ENCODE peak calls at places on chromosomes 1 and 21, in ten cellular contexts. N is omental fat pad, D is mucosa of descending colon, C is prostate gland, L is IMR-90, X is upper lobe of right lung, Z is foreskin keratinocyte, H is OCI-LY7, I is WTC11, B is body of pancreas. G is an unnamed sample.

GRCh38 chr1:116273042-116273783 is 99.8 kb upstream of the ATP1A1 start:
- DNase-seq in N (no peak), D (no peak), C (no peak), L (no peak), X (no peak), Z (no peak), H (no peak), I (no peak), B (no peak), G (no peak)

GRCh38 chr1:155226910-155227260 is 18.4 kb downstream of the MTX1 start:
- DNase-seq in N (no peak), D (peak; percentile 82), C (no peak), L (peak; percentile 38), X (peak; percentile 80), Z (peak; percentile 49), H (peak; percentile 62), I (peak; percentile 60), B (peak; percentile 47), G (peak; percentile 70)

GRCh38 chr1:54107131-54107530 is 45.7 kb downstream of the CDCP2 start:
- DNase-seq in N (no peak), D (no peak), C (no peak), L (peak; percentile 38), X (no peak), Z (no peak), H (peak; percentile 14), I (no peak), B (no peak), G (peak; percentile 25)

GRCh38 chr1:113041569-113042335 is 31.2 kb upstream of the LRIG2 start:
- DNase-seq in N (no peak), D (no peak), C (no peak), L (no peak), X (no peak), Z (no peak), H (no peak), I (no peak), B (no peak), G (no peak)

GRCh38 chr21:24163539-24163938 is 1443.7 kb downstream of the MRPL39 start:
- DNase-seq in N (no peak), D (no peak), C (no peak), L (no peak), X (no peak), Z (no peak), H (no peak), I (no peak), B (no peak), G (no peak)

GRCh38 chr1:10692401-10693021 is 103.9 kb downstream of the CASZ1 start:
- DNase-seq in N (no peak), D (peak; percentile 79), C (peak; percentile 61), L (no peak), X (peak; percentile 87), Z (no peak), H (peak; percentile 82), I (no peak), B (peak; percentile 78), G (peak; percentile 66)

GRCh38 chr1:241918879-241919278 is 38.7 kb upstream of the BECN2 start:
- DNase-seq in N (no peak), D (no peak), C (no peak), L (peak; percentile 74), X (no peak), Z (peak; percentile 41), H (no peak), I (no peak), B (no peak), G (peak; percentile 47)

GRCh38 chr1:31502926-31503511 is 73.3 kb upstream of the TINAGL1 start:
- DNase-seq in N (no peak), D (no peak), C (no peak), L (no peak), X (no peak), Z (no peak), H (no peak), I (peak; percentile 65), B (no peak), G (no peak)

GRCh38 chr1:21537932-21538630 is 28.9 kb downstream of the ALPL start:
- DNase-seq in N (no peak), D (no peak), C (no peak), L (no peak), X (peak; percentile 69), Z (no peak), H (no peak), I (no peak), B (peak; percentile 49), G (peak; percentile 39)

DNA sequence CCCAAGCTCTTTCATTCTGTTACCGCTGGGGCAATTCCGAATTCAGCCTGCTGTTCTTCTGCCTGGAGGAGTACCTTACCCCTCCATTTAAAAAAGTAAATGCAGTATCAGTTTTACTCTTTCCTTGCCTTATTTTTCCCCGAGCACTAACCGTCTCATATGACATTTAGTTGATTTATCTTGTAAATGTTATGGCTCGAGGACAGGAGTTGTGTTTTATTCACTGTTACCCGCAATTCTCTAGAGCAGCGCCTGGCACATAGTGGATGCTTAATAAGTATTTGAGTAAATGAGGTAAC is 425 bp upstream of the TADA1 start:
- DNase-seq in N (no peak), D (no peak), C (no peak), L (no peak), X (no peak), Z (no peak), H (no peak), I (no peak), B (no peak), G (no peak)
- TF ChIP-seq CTCF in N (no peak), D (no peak), C (no peak), L (no peak), X (peak; percentile 37), Z (no peak), H (peak; percentile 60), I (no peak), B (no peak), G (peak; percentile 7)

DNA sequence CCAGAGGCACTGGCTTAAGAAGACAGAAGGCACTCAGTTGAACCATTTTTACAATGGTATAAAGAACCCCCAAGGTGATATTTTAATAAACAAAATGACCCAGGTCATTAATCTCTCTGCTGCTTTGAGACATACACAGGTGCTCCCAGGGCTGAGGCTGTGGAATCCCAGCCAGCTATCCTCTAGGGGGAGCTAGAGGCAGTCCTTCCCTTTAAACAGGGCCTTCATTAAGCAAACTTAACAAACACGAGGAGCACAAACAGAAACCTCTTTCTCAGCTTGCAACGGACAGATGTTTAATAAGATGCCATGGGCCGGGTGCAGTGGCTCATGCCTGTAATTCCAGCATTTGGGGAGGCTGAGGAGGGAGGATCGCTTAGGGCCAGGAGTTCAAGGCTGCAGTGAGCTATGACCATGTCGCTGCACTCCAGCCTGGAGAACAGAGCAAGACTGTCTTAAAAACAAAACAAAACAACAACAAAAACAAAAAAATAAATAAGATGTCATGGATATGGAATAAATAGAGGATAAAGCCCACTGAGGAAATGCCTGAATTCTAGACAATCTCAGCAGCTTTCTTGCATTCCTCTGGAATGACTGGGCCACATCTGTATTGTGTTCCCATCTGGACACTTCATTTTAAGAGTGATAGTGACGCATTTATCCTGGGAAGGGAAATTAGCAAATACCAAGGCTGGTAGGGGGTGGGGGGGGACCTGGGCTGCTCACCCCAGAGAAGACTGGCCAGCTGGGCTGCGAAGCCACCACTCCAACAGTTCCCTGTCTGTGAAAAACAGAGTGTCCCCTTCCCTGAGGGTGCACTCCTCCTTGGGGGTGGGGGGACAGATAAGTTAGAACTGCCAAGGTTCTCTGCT is 106.5 kb downstream of the HIVEP3 start:
- DNase-seq in N (no peak), D (no peak), C (peak; percentile 42), L (peak; percentile 92), X (no peak), Z (peak; percentile 80), H (peak; percentile 50), I (peak; percentile 74), B (peak; percentile 56), G (peak; percentile 74)
- TF ChIP-seq CTCF in N (no peak), D (peak; percentile 53), C (peak; percentile 38), L (peak; percentile 71), X (peak; percentile 71), Z (peak; percentile 84), H (peak; percentile 84), I (peak; percentile 59), B (peak; percentile 48), G (peak; percentile 92)

GRCh38 chr1:201463071-201463552 is 5.9 kb downstream of the PHLDA3 start:
- DNase-seq in N (no peak), D (no peak), C (no peak), L (no peak), X (no peak), Z (no peak), H (no peak), I (no peak), B (no peak), G (no peak)
- TF ChIP-seq CTCF in N (no peak), D (no peak), C (no peak), L (peak; percentile 43), X (peak; percentile 33), Z (peak; percentile 42), H (no peak), I (no peak), B (no peak), G (no peak)

GRCh38 chr1:68442006-68442405 is 7.7 kb downstream of the RPE65 start:
- DNase-seq in N (no peak), D (no peak), C (no peak), L (no peak), X (no peak), Z (no peak), H (no peak), I (no peak), B (no peak), G (no peak)
- TF ChIP-seq CTCF in N (no peak), D (no peak), C (no peak), L (no peak), X (no peak), Z (no peak), H (no peak), I (no peak), B (no peak), G (no peak)